ENCODE peak calls at places on chromosomes 1 and 21, in nine cellular contexts. C is endodermal cell; Z is effector memory CD4-positive, alpha-beta T cell; U is sigmoid colon; O is right atrium auricular region; P is WERI-Rb-1; X is HL-60; I is dorsolateral prefrontal cortex; G is tibial artery. F is an unnamed sample.
A peak's percentile ranks its signal among the peaks of the same experiment; 100 is the strongest.

GRCh38 chr1:5620997-5621396 is 371.2 kb downstream of the NPHP4 start:
- DNase-seq in C (peak; percentile 87), Z (no peak), U (no peak), O (no peak), P (peak; percentile 54), X (no peak), I (no peak), G (no peak), F (peak; percentile 34)

GRCh38 chr1:91736999-91737615 is 148.8 kb downstream of the TGFBR3 start:
- DNase-seq in C (peak; percentile 80), Z (no peak), U (peak; percentile 81), O (no peak), P (no peak), X (no peak), I (no peak), G (no peak), F (peak; percentile 82)

GRCh38 chr1:23168079-23168461 is 586 bp downstream of the LUZP1 start:
- DNase-seq in C (no peak), Z (no peak), U (peak; percentile 68), O (peak; percentile 43), P (no peak), X (peak; percentile 37), I (no peak), G (no peak), F (peak; percentile 30)

GRCh38 chr1:153245466-153245865 is 14.0 kb upstream of the LORICRIN start:
- DNase-seq in C (no peak), Z (no peak), U (no peak), O (peak; percentile 16), P (no peak), X (no peak), I (no peak), G (no peak), F (no peak)

GRCh38 chr1:214446772-214447556 is 104.4 kb downstream of the PTPN14 start:
- DNase-seq in C (peak; percentile 94), Z (no peak), U (no peak), O (no peak), P (no peak), X (no peak), I (no peak), G (no peak), F (no peak)

GRCh38 chr21:38613686-38614085 is 115.4 kb upstream of the ERG start:
- DNase-seq in C (no peak), Z (no peak), U (no peak), O (no peak), P (no peak), X (no peak), I (no peak), G (no peak), F (no peak)

GRCh38 chr1:210920258-210920657 is 213.7 kb downstream of the KCNH1 start:
- DNase-seq in C (no peak), Z (no peak), U (no peak), O (no peak), P (no peak), X (no peak), I (no peak), G (no peak), F (no peak)

GRCh38 chr1:61053712-61054608 is 28.4 kb upstream of the NFIA start:
- DNase-seq in C (peak; percentile 78), Z (no peak), U (peak; percentile 68), O (no peak), P (no peak), X (no peak), I (peak; percentile 37), G (no peak), F (peak; percentile 59)

GRCh38 chr1:201751872-201752271 is 77.1 kb upstream of the IPO9 start:
- DNase-seq in C (no peak), Z (no peak), U (no peak), O (no peak), P (no peak), X (no peak), I (no peak), G (no peak), F (no peak)

GRCh38 chr1:3795453-3796214 is 664 bp downstream of the LRRC47 start:
- DNase-seq in C (no peak), Z (no peak), U (no peak), O (no peak), P (no peak), X (no peak), I (no peak), G (no peak), F (no peak)

GRCh38 chr1:10990828-10991227 is 21.6 kb upstream of the TARDBP start:
- DNase-seq in C (no peak), Z (no peak), U (no peak), O (no peak), P (no peak), X (no peak), I (no peak), G (no peak), F (no peak)

GRCh38 chr1:10986525-10986890 is 25.9 kb upstream of the TARDBP start:
- DNase-seq in C (no peak), Z (no peak), U (no peak), O (no peak), P (no peak), X (no peak), I (no peak), G (no peak), F (no peak)

GRCh38 chr1:10992864-10993263 is 19.6 kb upstream of the TARDBP start:
- DNase-seq in C (no peak), Z (no peak), U (no peak), O (no peak), P (no peak), X (no peak), I (no peak), G (no peak), F (no peak)

GRCh38 chr1:10987840-10988417 is 24.5 kb upstream of the TARDBP start:
- DNase-seq in C (no peak), Z (no peak), U (no peak), O (no peak), P (no peak), X (no peak), I (no peak), G (no peak), F (no peak)
- H3K27ac ChIP-seq in C (no peak overlapping the region), Z (no peak overlapping the region), U (no peak overlapping the region), O (no peak overlapping the region), P (no peak overlapping the region), X (no peak overlapping the region), I (no peak overlapping the region), G (no peak overlapping the region), F (no peak overlapping the region)

GRCh38 chr1:40823345-40823744 is 38.8 kb downstream of the CITED4 start:
- DNase-seq in C (no peak), Z (no peak), U (no peak), O (no peak), P (no peak), X (no peak), I (no peak), G (no peak), F (no peak)
- H3K27ac ChIP-seq in C (no peak overlapping the region), Z (no peak overlapping the region), U (peak overlapping the region; percentile 75), O (no peak overlapping the region), P (no peak overlapping the region), X (no peak overlapping the region), I (no peak overlapping the region), G (no peak overlapping the region), F (no peak overlapping the region)

GRCh38 chr1:112716133-112716720 is 1.1 kb upstream of the PPM1J start:
- DNase-seq in C (peak; percentile 97), Z (peak; percentile 74), U (peak; percentile 94), O (peak; percentile 90), P (peak; percentile 91), X (peak; percentile 81), I (peak; percentile 91), G (peak; percentile 82), F (peak; percentile 89)

GRCh38 chr1:112719706-112720105 is 4.6 kb upstream of the PPM1J start:
- DNase-seq in C (no peak), Z (no peak), U (no peak), O (no peak), P (no peak), X (no peak), I (no peak), G (no peak), F (no peak)

GRCh38 chr1:112721966-112722524 is 6.9 kb upstream of the PPM1J start:
- DNase-seq in C (peak; percentile 51), Z (no peak), U (no peak), O (peak; percentile 53), P (no peak), X (no peak), I (peak; percentile 46), G (no peak), F (peak; percentile 80)

GRCh38 chr1:112717263-112717662 is 2.1 kb upstream of the PPM1J start:
- DNase-seq in C (peak; percentile 48), Z (no peak), U (no peak), O (no peak), P (peak; percentile 44), X (no peak), I (no peak), G (no peak), F (no peak)

DNA sequence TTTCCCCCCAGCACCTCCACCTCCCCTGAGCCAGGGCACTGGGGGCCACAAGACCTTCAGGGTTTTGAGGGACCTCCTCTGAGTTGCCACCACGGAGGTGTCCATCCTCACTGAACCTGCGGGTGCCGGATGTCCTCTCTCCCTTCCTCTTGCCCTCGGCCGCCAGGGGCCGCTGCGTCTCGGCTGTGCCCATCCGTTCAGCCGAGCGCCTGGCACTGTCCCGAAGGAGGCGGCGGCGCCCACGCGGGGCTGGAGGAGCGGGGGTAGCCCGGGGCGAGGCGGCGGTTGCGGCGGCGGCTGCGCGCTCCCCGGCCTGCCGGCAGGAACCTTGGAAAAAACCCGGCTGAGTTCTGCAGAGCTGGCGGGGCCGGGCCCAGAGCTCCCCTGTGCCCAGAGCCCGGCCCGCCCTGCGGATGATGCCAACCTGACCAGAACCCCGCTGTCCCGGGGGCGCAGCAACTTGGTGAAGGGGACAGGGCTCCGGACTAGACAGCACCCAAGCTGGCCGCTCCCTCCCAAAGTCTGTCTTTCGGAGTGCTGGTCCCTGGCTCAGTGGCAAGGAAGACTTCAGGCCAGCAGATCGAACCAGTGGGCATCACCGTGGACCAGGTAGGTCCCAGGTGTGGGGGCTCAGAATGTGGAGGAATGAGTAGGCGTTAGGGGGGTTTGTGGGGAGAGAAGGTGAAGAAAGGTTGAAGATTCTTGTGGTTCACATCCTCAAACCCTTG is 3.7 kb upstream of the PPM1J start:
- DNase-seq in C (peak; percentile 92), Z (peak; percentile 67), U (peak; percentile 87), O (no peak), P (no peak), X (peak; percentile 73), I (peak; percentile 86), G (peak; percentile 67), F (peak; percentile 85)
- H3K27ac ChIP-seq in C (no peak overlapping the region), Z (no peak overlapping the region), U (no peak overlapping the region), O (no peak overlapping the region), P (no peak overlapping the region), X (no peak overlapping the region), I (no peak overlapping the region), G (no peak overlapping the region), F (no peak overlapping the region)

DNA sequence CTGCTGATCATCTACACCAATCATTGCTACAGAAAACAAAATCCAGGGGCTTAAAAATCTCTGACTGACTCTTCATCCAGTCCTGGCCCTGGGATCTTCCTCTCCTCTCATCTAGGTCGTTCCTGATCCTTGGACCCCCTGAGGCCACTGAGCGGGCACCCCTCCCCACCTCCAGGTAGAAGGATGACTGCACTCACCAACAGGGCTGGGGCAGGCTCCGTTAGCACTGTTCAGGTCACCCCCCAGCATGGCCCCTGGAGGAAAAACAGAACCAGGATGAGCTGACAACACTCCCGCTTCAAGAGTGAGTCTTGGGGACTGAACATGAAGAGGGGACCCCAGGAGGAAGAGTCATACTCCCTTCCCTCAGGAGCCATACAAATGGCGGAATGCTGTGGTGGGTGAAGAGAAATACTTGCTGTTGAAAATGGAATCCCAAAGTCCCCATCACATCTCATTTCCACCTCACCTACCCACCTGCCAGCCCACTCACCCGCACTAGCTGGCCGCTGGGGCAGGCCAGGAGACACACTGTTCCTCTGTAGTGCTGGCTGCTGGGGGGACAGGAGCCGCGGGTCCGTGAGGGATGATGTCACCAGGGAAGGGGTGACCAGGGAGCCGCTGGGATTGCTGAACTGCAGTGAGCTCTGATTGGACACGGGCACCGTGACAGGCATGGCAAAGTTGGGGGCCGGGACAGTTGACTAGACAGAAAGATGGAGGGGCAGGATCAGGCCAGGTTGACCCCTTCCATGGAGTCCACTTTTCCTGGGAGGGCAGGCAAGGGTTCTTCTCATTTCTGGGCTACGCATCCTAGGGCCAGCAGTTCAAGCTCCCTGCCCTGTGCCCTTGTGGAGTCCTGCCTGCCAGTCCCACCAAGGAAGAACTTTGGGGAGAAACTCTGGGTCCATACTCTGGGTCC is 21.2 kb downstream of the MEF2D start:
- DNase-seq in C (no peak), Z (no peak), U (peak; percentile 66), O (no peak), P (no peak), X (no peak), I (no peak), G (no peak), F (no peak)
- H3K27ac ChIP-seq in C (no peak overlapping the region), Z (no peak overlapping the region), U (peak overlapping the region; percentile 91), O (peak overlapping the region; percentile 83), P (no peak overlapping the region), X (no peak overlapping the region), I (peak overlapping the region; percentile 97), G (peak overlapping the region; percentile 94), F (peak overlapping the region; percentile 64)